ENCODE peak calls at places on chromosomes 1 and 21, in nine cellular contexts. X is cardiac fibroblast, M is tibial nerve, Y is A549, T is foreskin fibroblast, F is lower lobe of right lung, A is gastrocnemius medialis, Q is endodermal cell, P is PC-3. G is an unnamed sample.
A peak's percentile ranks its signal among the peaks of the same experiment; 100 is the strongest.

GRCh38 chr21:17454315-17455027 is 58.4 kb upstream of the CXADR start:
- DNase-seq in X (peak; percentile 92), M (peak; percentile 61), Y (peak; percentile 92), T (peak; percentile 90), F (no peak), A (peak; percentile 5), Q (peak; percentile 97), P (peak; percentile 66), G (peak; percentile 93)

GRCh38 chr1:234683856-234684632 is 74.1 kb upstream of the IRF2BP2 start:
- DNase-seq in X (peak; percentile 92), M (peak; percentile 67), Y (peak; percentile 78), T (peak; percentile 93), F (peak; percentile 75), A (peak; percentile 85), Q (peak; percentile 66), P (peak; percentile 65), G (peak; percentile 54)

GRCh38 chr1:180230791-180231505 is 884 bp downstream of the LHX4 start:
- DNase-seq in X (peak; percentile 60), M (no peak), Y (no peak), T (peak; percentile 57), F (no peak), A (no peak), Q (peak; percentile 91), P (peak; percentile 31), G (no peak)

GRCh38 chr1:234206651-234207284 is 166.5 kb upstream of the COA6 start:
- DNase-seq in X (peak; percentile 58), M (no peak), Y (peak; percentile 66), T (peak; percentile 58), F (no peak), A (peak; percentile 90), Q (no peak), P (peak; percentile 99), G (peak; percentile 9)

GRCh38 chr1:168932539-168932938 is 174.0 kb upstream of the ATP1B1 start:
- DNase-seq in X (peak; percentile 65), M (no peak), Y (no peak), T (peak; percentile 75), F (no peak), A (no peak), Q (no peak), P (peak; percentile 87), G (peak; percentile 24)

GRCh38 chr1:75811211-75811981 is 14.7 kb downstream of the MSH4 start:
- DNase-seq in X (peak; percentile 57), M (no peak), Y (no peak), T (peak; percentile 60), F (no peak), A (no peak), Q (no peak), P (no peak), G (peak; percentile 5)

GRCh38 chr1:4411862-4412261 is 242.5 kb upstream of the AJAP1 start:
- DNase-seq in X (no peak), M (no peak), Y (no peak), T (no peak), F (no peak), A (no peak), Q (no peak), P (no peak), G (no peak)

GRCh38 chr1:194469282-194469681 is 1282.9 kb upstream of the B3GALT2 start:
- DNase-seq in X (no peak), M (no peak), Y (no peak), T (no peak), F (no peak), A (no peak), Q (no peak), P (no peak), G (no peak)

GRCh38 chr1:55040953-55041494 is 1.7 kb downstream of the PCSK9 start:
- DNase-seq in X (no peak), M (no peak), Y (no peak), T (no peak), F (no peak), A (no peak), Q (peak; percentile 66), P (no peak), G (no peak)

GRCh38 chr1:55038974-55039341 is 390 bp upstream of the PCSK9 start:
- DNase-seq in X (no peak), M (no peak), Y (no peak), T (no peak), F (no peak), A (no peak), Q (no peak), P (no peak), G (no peak)

GRCh38 chr1:55041613-55042012 is 2.3 kb downstream of the PCSK9 start:
- DNase-seq in X (no peak), M (no peak), Y (no peak), T (no peak), F (no peak), A (no peak), Q (no peak), P (no peak), G (no peak)

GRCh38 chr1:55039342-55040082 is at the start of gene PCSK9:
- DNase-seq in X (peak; percentile 37), M (no peak), Y (peak; percentile 49), T (peak; percentile 55), F (peak; percentile 71), A (no peak), Q (peak; percentile 90), P (peak; percentile 39), G (no peak)

DNA sequence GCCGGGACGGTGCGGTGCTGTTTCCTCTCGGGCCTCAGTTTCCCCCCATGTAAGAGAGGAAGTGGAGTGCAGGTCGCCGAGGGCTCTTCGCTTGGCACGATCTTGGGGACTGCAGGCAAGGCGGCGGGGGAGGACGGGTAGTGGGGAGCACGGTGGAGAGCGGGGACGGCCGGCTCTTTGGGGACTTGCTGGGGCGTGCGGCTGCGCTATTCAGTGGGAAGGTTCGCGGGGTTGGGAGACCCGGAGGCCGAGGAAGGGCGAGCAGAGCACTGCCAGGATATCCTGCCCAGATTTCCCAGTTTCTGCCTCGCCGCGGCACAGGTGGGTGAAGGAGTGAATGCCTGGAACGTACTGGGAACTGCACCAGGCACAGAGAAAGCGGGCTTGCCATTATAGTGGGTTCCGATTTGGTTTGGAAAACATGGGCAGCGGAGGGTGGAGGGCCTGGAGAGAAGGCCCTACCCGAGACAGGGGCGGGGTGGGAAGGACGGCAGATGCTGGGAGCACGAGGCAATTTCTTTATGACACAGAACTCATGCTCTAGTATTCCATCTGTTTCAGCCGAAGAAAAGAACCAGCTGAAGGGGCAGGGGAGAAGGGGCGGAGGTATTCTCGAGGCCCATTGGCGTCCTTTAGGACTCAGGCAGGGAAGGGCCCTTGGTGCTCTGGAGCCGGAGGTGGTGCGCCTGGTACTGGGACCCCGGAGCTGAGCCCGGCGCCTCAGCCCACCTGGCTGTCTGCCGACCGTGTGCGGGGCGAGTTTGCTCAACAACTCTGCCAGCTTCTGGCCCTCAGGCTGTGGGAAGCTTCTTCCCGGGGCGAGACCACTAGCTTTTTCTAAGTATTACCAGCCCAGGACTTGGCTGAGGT is 970 bp downstream of the PCSK9 start:
- DNase-seq in X (no peak), M (no peak), Y (no peak), T (no peak), F (no peak), A (no peak), Q (peak; percentile 68), P (no peak), G (no peak)
- H3K4me3 ChIP-seq in X (peak overlapping the region; percentile 49), M (peak overlapping the region; percentile 22), Y (peak overlapping the region; percentile 52), T (peak overlapping the region; percentile 56), F (peak overlapping the region; percentile 52), A (peak overlapping the region; percentile 25), Q (peak overlapping the region; percentile 72), P (peak overlapping the region; percentile 73), G (peak overlapping the region; percentile 50)

DNA sequence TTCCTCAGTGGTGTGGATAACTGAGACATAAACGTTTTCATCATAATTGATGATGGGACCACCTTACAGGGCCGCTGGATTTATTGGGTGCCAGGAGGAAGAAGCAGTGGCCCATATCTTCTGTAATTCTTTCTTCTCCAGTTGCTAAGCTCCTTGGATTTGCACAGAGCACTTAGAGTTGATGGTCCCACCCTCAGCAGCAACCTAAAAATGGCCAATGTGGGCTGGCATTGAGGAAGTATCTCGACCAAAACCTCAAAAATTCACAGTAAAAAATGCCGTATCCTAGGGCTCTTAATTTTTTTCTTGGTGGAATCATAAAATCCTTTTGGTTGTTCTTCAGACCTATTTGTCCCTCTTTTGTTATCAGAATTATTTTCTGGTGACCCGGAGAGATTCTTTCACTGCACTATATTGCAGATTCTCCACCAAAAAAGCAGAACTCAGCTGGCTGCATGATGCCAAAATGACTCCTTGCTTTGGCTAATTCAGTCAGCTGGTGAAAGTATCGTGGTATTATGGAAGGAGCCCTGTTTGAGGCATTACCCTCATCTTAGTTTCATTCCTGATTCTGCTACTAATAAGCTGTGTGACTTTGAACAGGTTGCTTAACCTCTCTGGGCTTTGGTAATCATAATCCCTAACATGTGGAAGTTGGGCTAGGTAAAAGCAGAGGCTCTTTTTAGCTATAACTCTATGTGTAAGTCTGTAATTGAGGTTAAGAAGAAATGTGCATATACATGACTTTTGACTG is 27.6 kb downstream of the KIRREL1 start:
- DNase-seq in X (no peak), M (no peak), Y (no peak), T (no peak), F (no peak), A (no peak), Q (no peak), P (no peak), G (no peak)
- H3K4me3 ChIP-seq in X (no peak overlapping the region), M (no peak overlapping the region), Y (no peak overlapping the region), T (no peak overlapping the region), F (no peak overlapping the region), A (no peak overlapping the region), Q (no peak overlapping the region), P (no peak overlapping the region), G (no peak overlapping the region)

DNA sequence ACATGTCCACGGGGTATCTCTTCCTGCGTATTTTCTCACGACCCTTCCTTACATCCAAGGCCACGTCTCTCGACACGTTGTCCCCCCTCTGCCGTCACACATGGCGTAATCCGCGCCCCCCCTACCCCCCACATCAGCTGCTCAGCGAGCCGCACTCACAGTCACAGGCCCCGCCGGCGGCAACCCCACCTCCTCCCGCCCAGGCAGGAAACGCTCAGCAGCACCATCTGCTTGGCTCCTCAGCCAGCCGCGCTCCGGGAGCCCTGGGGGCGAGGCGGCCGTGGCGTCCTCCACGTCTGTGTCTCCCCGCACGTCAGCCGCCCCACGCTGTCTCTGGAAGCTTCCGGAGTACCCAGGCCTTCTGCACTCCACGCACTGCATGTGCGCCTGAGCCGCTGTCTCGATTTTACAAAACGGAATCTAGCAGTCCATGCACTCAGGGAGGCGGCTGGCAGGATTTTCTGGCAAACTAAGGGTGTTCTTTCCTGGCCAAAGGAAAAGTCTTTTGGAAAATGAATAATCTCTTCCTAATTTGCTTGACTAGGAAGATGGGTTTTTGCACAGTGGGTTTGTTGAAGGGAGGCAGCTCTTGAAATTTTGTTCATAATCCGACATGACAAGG is 64.5 kb downstream of the SIK1 start:
- DNase-seq in X (peak; percentile 70), M (peak; percentile 63), Y (no peak), T (peak; percentile 85), F (peak; percentile 71), A (peak; percentile 53), Q (peak; percentile 71), P (no peak), G (peak; percentile 80)
- H3K4me3 ChIP-seq in X (peak overlapping the region; percentile 35), M (peak overlapping the region; percentile 26), Y (no peak overlapping the region), T (peak overlapping the region; percentile 13), F (peak overlapping the region; percentile 27), A (peak overlapping the region; percentile 48), Q (no peak overlapping the region), P (no peak overlapping the region), G (peak overlapping the region; percentile 21)

DNA sequence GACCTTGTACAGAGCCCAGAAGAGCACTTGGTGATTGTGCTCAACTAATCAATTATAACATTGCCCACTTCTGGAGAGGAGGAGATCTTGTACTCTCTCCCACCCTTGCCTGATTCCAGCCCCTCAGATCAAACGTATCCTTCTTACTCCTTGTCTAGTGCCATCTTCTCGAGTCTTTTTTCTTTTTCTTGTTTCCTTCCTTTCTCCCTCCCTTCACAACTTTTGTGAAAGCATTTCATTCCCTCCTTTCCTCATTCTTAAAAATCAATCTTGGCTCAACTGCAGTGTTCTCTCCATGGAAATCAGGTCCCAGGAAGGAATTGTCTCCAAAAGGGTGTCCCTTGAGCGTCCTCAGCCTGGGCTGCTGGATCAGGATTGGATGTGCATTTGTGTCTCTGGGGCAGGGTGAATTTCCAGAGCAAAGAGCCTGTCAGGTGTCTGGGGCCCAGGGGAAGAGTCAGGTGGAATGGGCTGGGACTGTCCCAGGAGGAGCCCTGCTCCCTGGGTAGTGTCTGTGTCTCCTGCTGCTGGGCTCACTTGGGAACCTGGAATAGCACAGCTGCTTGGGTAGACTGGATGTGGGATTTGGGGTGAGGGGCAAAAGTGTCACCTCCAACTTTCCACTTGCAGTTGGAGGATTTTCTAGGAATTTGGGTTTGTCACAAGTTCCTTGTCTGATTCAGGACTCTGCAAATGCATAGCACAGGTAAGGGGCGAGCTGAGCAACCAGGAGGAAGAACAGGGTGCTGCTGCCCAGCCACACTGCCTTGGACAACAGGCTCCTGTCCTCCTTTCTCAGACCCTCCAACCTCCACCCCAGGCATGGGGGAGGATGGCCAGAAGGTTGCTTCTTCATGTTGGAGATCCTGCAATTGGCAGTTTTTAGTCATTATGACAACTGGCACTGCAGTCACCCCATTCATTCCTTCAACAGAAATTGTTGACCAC is 3.2 kb downstream of the SOX13 start:
- DNase-seq in X (no peak), M (no peak), Y (no peak), T (no peak), F (no peak), A (no peak), Q (peak; percentile 57), P (no peak), G (no peak)
- H3K4me3 ChIP-seq in X (no peak overlapping the region), M (peak overlapping the region; percentile 79), Y (no peak overlapping the region), T (no peak overlapping the region), F (peak overlapping the region; percentile 83), A (peak overlapping the region; percentile 85), Q (peak overlapping the region; percentile 92), P (peak overlapping the region; percentile 88), G (no peak overlapping the region)

G was measured in skeletal muscle cell.